ENCODE peak calls at places on chromosomes 4 and X, in six cellular contexts. S is upper lobe of right lung; Y is A549; R is CD8-positive, alpha-beta T cell; U is natural killer cell; E is PC-3. I is an unnamed sample.

GRCh38 chr4:39559641-39560040 is 32.4 kb upstream of the UGDH start:
- ATAC-seq in E (peak; percentile 27), U (no peak), S (no peak), R (no peak), Y (peak; percentile 44), I (no peak)

GRCh38 chr4:133968174-133968573 is 233.4 kb downstream of the PABPC4L start:
- ATAC-seq in E (peak; percentile 50), Y (no peak), U (no peak), R (no peak), S (no peak), I (no peak)

GRCh38 chr4:38673109-38673978 is 9.3 kb downstream of the KLF3 start:
- ATAC-seq in R (peak; percentile 19), E (peak; percentile 57), Y (peak; percentile 72), S (peak; percentile 80), U (no peak), I (peak; percentile 48)

GRCh38 chr4:184513802-184514120 is 39.4 kb upstream of the IRF2 start:
- ATAC-seq in E (no peak), R (no peak), U (no peak), Y (no peak), S (no peak), I (no peak)

GRCh38 chr4:114435118-114435517 is 163.5 kb upstream of the UGT8 start:
- ATAC-seq in S (peak; percentile 13), E (no peak), U (no peak), R (no peak), Y (no peak), I (no peak)

GRCh38 chrX:151675121-151675746 is 20.0 kb upstream of the PRRG3 start:
- ATAC-seq in S (no peak), E (no peak), R (no peak), U (no peak), Y (no peak), I (no peak)

GRCh38 chrX:45622538-45622937 is 421.9 kb upstream of the DIPK2B start:
- ATAC-seq in R (no peak), S (no peak), U (no peak), Y (no peak), E (peak; percentile 31), I (no peak)

GRCh38 chr4:28015996-28016395 is 1155.4 kb downstream of the STIM2 start:
- ATAC-seq in S (no peak), E (no peak), U (no peak), R (no peak), Y (no peak), I (no peak)

GRCh38 chrX:9882669-9883446 is 84.3 kb upstream of the CLDN34 start:
- ATAC-seq in S (peak; percentile 66), E (no peak), Y (peak; percentile 56), U (no peak), R (no peak), I (no peak)

GRCh38 chrX:37287741-37288424 is 61.3 kb upstream of the PRRG1 start:
- ATAC-seq in E (no peak), Y (no peak), U (no peak), S (no peak), R (no peak), I (no peak)

GRCh38 chr4:119221412-119221811 is 8.9 kb downstream of the USP53 start:
- ATAC-seq in E (no peak), U (no peak), S (no peak), Y (no peak), R (no peak), I (no peak)

GRCh38 chr4:68175562-68176155 is 46.0 kb upstream of the TMPRSS11F start:
- ATAC-seq in U (peak; percentile 57), S (peak; percentile 58), Y (peak; percentile 69), R (peak; percentile 48), E (peak; percentile 83), I (no peak)

GRCh38 chr4:90137545-90137944 is 10.4 kb downstream of the CCSER1 start:
- ATAC-seq in U (no peak), Y (no peak), E (no peak), R (no peak), S (no peak), I (no peak)

GRCh38 chr4:4413806-4414205 is 26.9 kb downstream of the NSG1 start:
- ATAC-seq in R (no peak), E (no peak), Y (no peak), S (no peak), U (no peak), I (no peak)

GRCh38 chr4:140300271-140300970 is 73.0 kb upstream of the SCOC start:
- ATAC-seq in U (no peak), Y (peak; percentile 74), R (no peak), E (peak; percentile 48), S (no peak), I (no peak)

GRCh38 chr4:69658133-69658532 is 5.1 kb upstream of the UGT2A1 start:
- ATAC-seq in Y (no peak), E (no peak), R (no peak), U (no peak), S (peak; percentile 24), I (no peak)

GRCh38 chrX:17531500-17531899 is 156.5 kb downstream of the NHS start:
- ATAC-seq in E (no peak), Y (peak; percentile 40), S (no peak), R (no peak), U (no peak), I (no peak)

GRCh38 chrX:23811135-23811781 is 28.3 kb downstream of the SAT1 start:
- ATAC-seq in R (no peak), S (peak; percentile 60), E (no peak), U (no peak), Y (no peak), I (peak; percentile 34)

GRCh38 chr4:177384856-177385396 is 57.3 kb downstream of the AGA start:
- ATAC-seq in R (no peak), E (no peak), Y (no peak), S (no peak), U (no peak), I (no peak)

GRCh38 chr4:134628074-134628473 is 426.5 kb upstream of the PABPC4L start:
- ATAC-seq in R (no peak), S (no peak), Y (no peak), U (no peak), E (no peak), I (no peak)

GRCh38 chrX:41734530-41734929 is 10.5 kb downstream of the GPR82 start:
- ATAC-seq in E (no peak), R (peak; percentile 33), Y (peak; percentile 82), U (peak; percentile 26), S (peak; percentile 40), I (no peak)

GRCh38 chr4:83172371-83172770 is 57.8 kb upstream of the PLAC8 start:
- ATAC-seq in E (no peak), U (no peak), R (no peak), Y (no peak), S (peak; percentile 31), I (no peak)

GRCh38 chrX:13404364-13404763 is 84.5 kb upstream of the ATXN3L start:
- ATAC-seq in R (no peak), U (no peak), Y (no peak), E (no peak), S (no peak), I (no peak)

GRCh38 chr4:123851521-123851920 is 454.9 kb downstream of the SPRY1 start:
- ATAC-seq in S (no peak), E (no peak), R (no peak), U (no peak), Y (no peak), I (no peak)

GRCh38 chr4:153156263-153156662 is 48.0 kb upstream of the TRIM2 start:
- ATAC-seq in E (no peak), U (no peak), Y (peak; percentile 21), S (peak; percentile 26), R (no peak), I (no peak)
- TF ChIP-seq CTCF in E (no peak), U (no peak), Y (no peak), S (no peak), R (no peak), I (no peak)

DNA sequence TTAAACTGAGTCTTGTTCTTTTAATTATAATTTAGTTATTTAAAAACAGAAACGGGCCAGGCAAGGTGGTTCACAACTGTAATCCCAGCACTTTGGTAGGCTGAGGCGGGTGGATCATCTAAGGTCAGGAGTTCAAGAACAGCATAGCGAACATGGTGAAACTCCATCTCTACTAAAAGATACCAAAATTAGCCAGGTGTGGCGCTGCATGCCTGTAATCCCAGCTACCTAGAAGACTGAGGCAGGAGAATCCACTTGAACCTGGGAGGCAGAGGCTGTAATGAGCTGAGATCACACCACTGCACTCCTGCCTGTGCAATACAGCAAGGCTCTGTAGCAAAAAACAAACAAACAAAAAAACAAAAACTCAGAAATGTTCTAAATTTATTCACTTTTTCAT is 852.9 kb downstream of the TECRL start:
- ATAC-seq in S (no peak), U (no peak), R (no peak), Y (no peak), E (no peak), I (no peak)
- TF ChIP-seq CTCF in S (no peak), U (no peak), R (no peak), Y (no peak), E (peak; percentile 52), I (no peak)

GRCh38 chr4:8428288-8429097 is 12.0 kb downstream of the ACOX3 start:
- ATAC-seq in E (peak; percentile 91), R (peak; percentile 91), S (peak; percentile 99), Y (peak; percentile 98), U (peak; percentile 96), I (peak; percentile 96)
- TF ChIP-seq CTCF in E (peak; percentile 50), R (no peak), S (peak; percentile 20), Y (peak; percentile 18), U (no peak), I (no peak)

DNA sequence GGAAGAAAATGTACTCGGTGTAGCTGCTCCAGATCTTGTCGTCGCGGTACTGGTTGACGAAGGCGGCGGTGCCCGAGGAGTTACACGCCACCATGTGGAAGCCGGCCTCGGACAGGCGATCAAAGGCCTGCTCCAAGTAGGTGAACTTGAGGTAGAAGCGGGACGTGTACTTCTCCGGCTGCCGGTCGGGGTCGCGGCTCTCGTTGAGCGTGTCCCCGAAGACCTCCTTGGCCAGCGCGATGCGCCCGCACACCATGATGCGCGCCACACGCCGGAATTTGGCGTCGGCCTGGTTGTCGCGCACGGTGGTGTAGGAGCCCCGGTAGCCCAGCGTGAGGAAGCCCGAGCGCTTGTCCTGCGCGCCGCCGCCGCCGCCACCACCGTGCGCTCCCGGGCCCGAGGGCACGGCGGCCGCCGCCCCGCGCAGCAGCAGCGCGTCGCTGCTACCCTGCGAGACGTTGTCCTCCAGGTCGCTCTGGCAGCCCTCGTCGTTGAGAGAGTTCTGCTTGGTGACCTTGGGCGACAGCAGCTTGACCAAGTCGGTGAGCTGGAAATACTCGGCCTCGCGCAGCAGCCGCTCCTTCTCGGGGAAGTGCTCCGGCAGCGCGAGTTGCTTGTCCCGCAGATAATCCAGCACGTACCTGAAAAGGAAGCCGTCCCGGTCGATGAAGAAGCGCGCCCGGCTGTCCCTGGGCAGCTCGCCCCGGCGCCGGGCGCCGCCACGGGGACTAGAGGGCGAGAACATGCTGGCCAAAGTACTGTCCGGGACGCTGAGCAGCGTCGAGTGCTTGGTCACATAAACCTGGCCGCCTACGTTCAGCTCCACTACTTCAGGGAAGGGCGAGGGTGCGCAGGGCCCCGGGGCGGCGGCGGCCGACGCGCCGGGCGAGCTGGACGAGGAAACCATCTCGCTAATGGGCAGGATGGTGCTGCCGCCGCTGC is 775 bp downstream of the KCTD8 start:
- ATAC-seq in U (no peak), R (no peak), Y (peak; percentile 47), S (peak; percentile 58), E (peak; percentile 39), I (peak; percentile 23)
- TF ChIP-seq CTCF in U (no peak), R (no peak), Y (no peak), S (no peak), E (no peak), I (no peak)

DNA sequence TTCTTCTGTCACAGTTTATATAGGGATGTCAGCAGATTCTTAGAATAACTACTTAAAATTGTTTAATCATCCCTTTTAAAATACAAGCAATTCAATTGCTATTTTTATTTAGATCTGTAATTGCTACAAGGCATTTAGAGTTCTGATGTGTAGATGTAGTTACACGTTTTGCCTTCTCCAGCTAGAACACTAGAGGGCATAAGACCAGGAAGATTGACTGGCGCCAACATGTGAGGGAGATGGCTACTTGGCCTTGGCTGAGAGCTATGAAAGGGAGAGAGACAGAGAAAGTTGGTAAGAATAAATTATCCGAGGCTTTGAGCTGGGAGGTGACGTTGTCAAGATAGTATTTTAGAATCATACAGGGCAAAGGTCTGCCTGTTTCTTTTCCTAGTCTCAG is 563.7 kb upstream of the PRKX start:
- ATAC-seq in U (no peak), Y (no peak), E (no peak), R (no peak), S (no peak), I (no peak)
- TF ChIP-seq CTCF in U (no peak), Y (no peak), E (peak; percentile 63), R (no peak), S (no peak), I (no peak)